ENCODE peak calls at places on chromosomes 5 and 9, in five cellular contexts. L is mucosa of descending colon, U is neural progenitor cell, W is NCI-H748 treated with DMSO at 0.1 percent for 48 hours, N is HuH-7. M is an unnamed sample.

GRCh38 chr5:176606875-176607274 is 3.1 kb downstream of the GPRIN1 start:
- DNase-seq in U (no peak), W (no peak), N (no peak), L (no peak), M (no peak)

GRCh38 chr5:149936044-149936699 is 8.4 kb downstream of the PDE6A start:
- DNase-seq in W (no peak), N (no peak), L (no peak), U (no peak), M (no peak)

GRCh38 chr5:66239034-66239433 is 94.9 kb downstream of the SREK1 start:
- DNase-seq in L (no peak), W (peak), N (no peak), U (peak), M (peak)

GRCh38 chr9:77856615-77857014 is 175.0 kb downstream of the GNAQ start:
- DNase-seq in L (no peak), U (no peak), W (no peak), N (no peak), M (no peak)

GRCh38 chr5:36741138-36741537 is 134.7 kb downstream of the SLC1A3 start:
- DNase-seq in L (no peak), W (no peak), U (no peak), N (no peak), M (no peak)

GRCh38 chr9:125550216-125550614 is 156.8 kb downstream of the MAPKAP1 start:
- DNase-seq in W (no peak), U (no peak), L (no peak), N (no peak), M (no peak)

GRCh38 chr5:145062280-145062679 is 772.9 kb downstream of the PRELID2 start:
- DNase-seq in N (no peak), W (no peak), U (no peak), L (no peak), M (no peak)

GRCh38 chr5:1498623-1499416 is 24.9 kb downstream of the LPCAT1 start:
- DNase-seq in N (no peak), U (no peak), W (no peak), L (no peak), M (no peak)

GRCh38 chr9:116149844-116150243 is 3.7 kb upstream of the PAPPA start:
- DNase-seq in W (peak), U (peak), L (peak), N (peak), M (no peak)

GRCh38 chr9:114588150-114588663 is 638 bp downstream of the ATP6V1G1 start:
- DNase-seq in N (no peak), U (peak), L (no peak), W (no peak), M (no peak)

GRCh38 chr5:154972476-154973080 is 31.7 kb downstream of the MRPL22 start:
- DNase-seq in W (peak), L (no peak), N (peak), U (peak), M (peak)

GRCh38 chr9:94168203-94169000 is 84.1 kb downstream of the PTPDC1 start:
- DNase-seq in L (no peak), U (no peak), N (no peak), W (no peak), M (no peak)

GRCh38 chr5:108753877-108754276 is 6.2 kb downstream of the FER start:
- DNase-seq in U (no peak), W (no peak), N (no peak), L (no peak), M (no peak)

GRCh38 chr5:132264546-132265335 is 7.2 kb downstream of the PDLIM4 start:
- DNase-seq in L (no peak), W (no peak), U (no peak), N (no peak), M (no peak)

GRCh38 chr9:133692364-133692985 is 45.7 kb downstream of the SARDH start:
- DNase-seq in N (no peak), U (no peak), L (peak), W (no peak), M (no peak)

GRCh38 chr5:102670224-102670836 is 84.8 kb upstream of the PAM start:
- DNase-seq in L (no peak), U (peak), W (peak), N (peak), M (peak)

GRCh38 chr9:135023816-135024405 is 63.6 kb upstream of the OLFM1 start:
- DNase-seq in W (no peak), N (no peak), U (no peak), L (no peak), M (no peak)

GRCh38 chr5:150017606-150018005 is 17.1 kb downstream of the HMGXB3 start:
- DNase-seq in L (no peak), W (no peak), U (no peak), N (no peak), M (peak)

GRCh38 chr9:130707225-130707976 is 13.8 kb downstream of the EXOSC2 start:
- DNase-seq in W (peak), U (peak), L (no peak), N (no peak), M (peak)

GRCh38 chr5:543755-544674 is 19.8 kb upstream of the SLC9A3 start:
- DNase-seq in U (no peak), W (no peak), L (peak), N (no peak), M (no peak)

GRCh38 chr9:72271617-72272478 is 93.2 kb downstream of the ZFAND5 start:
- DNase-seq in U (peak), N (peak), W (peak), L (no peak), M (peak)

GRCh38 chr5:140328036-140328764 is 18.2 kb downstream of the HBEGF start:
- DNase-seq in N (no peak), L (no peak), U (no peak), W (no peak), M (no peak)

GRCh38 chr5:131536849-131537448 is 98.1 kb downstream of the RAPGEF6 start:
- DNase-seq in L (no peak), W (no peak), U (no peak), N (no peak), M (no peak)

GRCh38 chr9:125332527-125332926 is 70.9 kb downstream of the GAPVD1 start:
- DNase-seq in L (no peak), N (no peak), U (no peak), W (no peak), M (no peak)

GRCh38 chr5:160450164-160450932 is 28.7 kb downstream of the PTTG1 start:
- DNase-seq in L (no peak), N (no peak), W (no peak), U (no peak), M (no peak)

GRCh38 chr5:172148381-172148780 is 39.6 kb downstream of the STK10 start:
- DNase-seq in W (no peak), N (no peak), L (no peak), U (no peak), M (no peak)

GRCh38 chr9:109779711-109780452 is at the start of gene PALM2AKAP2:
- DNase-seq in U (peak), L (peak), N (peak), W (peak), M (peak)

GRCh38 chr9:33714989-33715388 is 80.4 kb upstream of the PRSS3 start:
- DNase-seq in W (peak), L (no peak), N (no peak), U (no peak), M (no peak)

GRCh38 chr9:130184983-130185382 is 12.8 kb downstream of the NCS1 start:
- DNase-seq in L (no peak), N (no peak), W (no peak), U (no peak), M (no peak)

GRCh38 chr5:78430816-78431215 is 70.4 kb downstream of the SCAMP1 start:
- DNase-seq in L (no peak), W (no peak), N (no peak), U (no peak), M (no peak)

GRCh38 chr9:119366909-119367690 is 2.1 kb downstream of the BRINP1 start:
- DNase-seq in U (no peak), W (peak), N (no peak), L (no peak), M (no peak)

GRCh38 chr5:135329101-135329912 is 69.7 kb downstream of the MACROH2A1 start:
- DNase-seq in U (no peak), L (no peak), N (no peak), W (no peak), M (no peak)

GRCh38 chr9:24090566-24090965 is 264.5 kb upstream of the ELAVL2 start:
- DNase-seq in N (no peak), W (no peak), L (no peak), U (no peak), M (no peak)

GRCh38 chr5:132363431-132364112 is 5.9 kb upstream of the SLC22A5 start:
- DNase-seq in W (no peak), N (no peak), L (no peak), U (no peak), M (peak)

GRCh38 chr9:131496844-131497425 is 5.8 kb upstream of the POMT1 start:
- DNase-seq in L (peak), U (no peak), N (no peak), W (no peak), M (no peak)

GRCh38 chr5:178247481-178248456 is 15.2 kb upstream of the PHYKPL start:
- DNase-seq in N (no peak), U (no peak), L (peak), W (no peak), M (no peak)

GRCh38 chr5:172602712-172603289 is 38.3 kb upstream of the NEURL1B start:
- DNase-seq in N (no peak), W (no peak), L (no peak), U (no peak), M (no peak)

M was measured in A549.